ENCODE peak calls at places on chromosomes 16 and 17, in six cellular contexts. One of them, this sample, is unnamed.

GRCh38 chr16:29881050-29881449 is 18.0 kb upstream of the CDIPT start:
- DNase-seq in C1 segment of cervical spinal cord: no peak
- DNase-seq in RCC 7860: no peak
- DNase-seq in NCI-H774: no peak
- DNase-seq in DND-41: no peak
- DNase-seq in EL: no peak
- DNase-seq in this sample: no peak

GRCh38 chr17:2239882-2240430 is 63.6 kb downstream of the SMG6 start:
- DNase-seq in C1 segment of cervical spinal cord: no peak
- DNase-seq in RCC 7860: peak; percentile 64
- DNase-seq in NCI-H774: no peak
- DNase-seq in DND-41: no peak
- DNase-seq in EL: peak; percentile 87
- DNase-seq in this sample: no peak

GRCh38 chr17:80832266-80832676 is 159.4 kb upstream of the CHMP6 start:
- DNase-seq in C1 segment of cervical spinal cord: no peak
- DNase-seq in RCC 7860: peak; percentile 27
- DNase-seq in NCI-H774: peak; percentile 32
- DNase-seq in DND-41: peak; percentile 40
- DNase-seq in EL: peak; percentile 73
- DNase-seq in this sample: no peak

GRCh38 chr17:19933221-19933620 is 44.4 kb downstream of the AKAP10 start:
- DNase-seq in C1 segment of cervical spinal cord: no peak
- DNase-seq in RCC 7860: no peak
- DNase-seq in NCI-H774: no peak
- DNase-seq in DND-41: no peak
- DNase-seq in EL: peak; percentile 28
- DNase-seq in this sample: no peak

GRCh38 chr16:14501331-14502255 is 128.5 kb downstream of the PARN start:
- DNase-seq in C1 segment of cervical spinal cord: peak; percentile 62
- DNase-seq in RCC 7860: peak; percentile 95
- DNase-seq in NCI-H774: peak; percentile 86
- DNase-seq in DND-41: no peak
- DNase-seq in EL: peak; percentile 92
- DNase-seq in this sample: no peak

GRCh38 chr17:82320140-82320840 is 2.9 kb upstream of the CD7 start:
- DNase-seq in C1 segment of cervical spinal cord: no peak
- DNase-seq in RCC 7860: no peak
- DNase-seq in NCI-H774: no peak
- DNase-seq in DND-41: no peak
- DNase-seq in EL: no peak
- DNase-seq in this sample: no peak

GRCh38 chr17:54307326-54307725 is 484.6 kb downstream of the KIF2B start:
- DNase-seq in C1 segment of cervical spinal cord: no peak
- DNase-seq in RCC 7860: no peak
- DNase-seq in NCI-H774: no peak
- DNase-seq in DND-41: no peak
- DNase-seq in EL: no peak
- DNase-seq in this sample: no peak

GRCh38 chr16:1772362-1772907 is at the start of gene EME2:
- DNase-seq in C1 segment of cervical spinal cord: peak; percentile 46
- DNase-seq in RCC 7860: peak; percentile 37
- DNase-seq in NCI-H774: no peak
- DNase-seq in DND-41: peak; percentile 50
- DNase-seq in EL: peak; percentile 52
- DNase-seq in this sample: peak; percentile 54

GRCh38 chr17:68820825-68821481 is 134.2 kb downstream of the ABCA8 start:
- DNase-seq in C1 segment of cervical spinal cord: no peak
- DNase-seq in RCC 7860: no peak
- DNase-seq in NCI-H774: no peak
- DNase-seq in DND-41: no peak
- DNase-seq in EL: no peak
- DNase-seq in this sample: no peak